ENCODE peak calls at places on chromosomes 4 and X, in nine cellular contexts. One of them, this sample, is unnamed.

GRCh38 chr4:147360301-147360700 is 120.6 kb upstream of the EDNRA start:
- DNase-seq in HCT116: no peak
- DNase-seq in GM23338: no peak
- DNase-seq in SK-N-SH: no peak
- DNase-seq in MM.1S: no peak
- DNase-seq in GM23248: peak
- DNase-seq in PC-3: peak
- DNase-seq in neural progenitor cell: no peak
- DNase-seq in OCI-LY7: no peak
- DNase-seq in this sample: peak

GRCh38 chrX:22800806-22801205 is 199.0 kb upstream of the DDX53 start:
- DNase-seq in HCT116: no peak
- DNase-seq in PC-3: peak
- DNase-seq in SK-N-SH: no peak
- DNase-seq in GM23248: peak
- DNase-seq in GM23338: no peak
- DNase-seq in neural progenitor cell: no peak
- DNase-seq in MM.1S: no peak
- DNase-seq in OCI-LY7: no peak
- DNase-seq in this sample: no peak

GRCh38 chr4:24912252-24913098 is at the start of gene CCDC149:
- DNase-seq in PC-3: peak
- DNase-seq in SK-N-SH: peak
- DNase-seq in neural progenitor cell: peak
- DNase-seq in MM.1S: peak
- DNase-seq in HCT116: peak
- DNase-seq in GM23248: peak
- DNase-seq in GM23338: peak
- DNase-seq in OCI-LY7: no peak
- DNase-seq in this sample: peak

GRCh38 chrX:152897216-152898144 is at the start of gene ZNF185:
- DNase-seq in OCI-LY7: no peak
- DNase-seq in GM23248: peak
- DNase-seq in neural progenitor cell: peak
- DNase-seq in PC-3: peak
- DNase-seq in MM.1S: no peak
- DNase-seq in SK-N-SH: peak
- DNase-seq in GM23338: peak
- DNase-seq in HCT116: no peak
- DNase-seq in this sample: peak

GRCh38 chrX:133391116-133391515 is 24.2 kb downstream of the GPC4 start:
- DNase-seq in GM23248: no peak
- DNase-seq in MM.1S: no peak
- DNase-seq in OCI-LY7: no peak
- DNase-seq in GM23338: no peak
- DNase-seq in HCT116: no peak
- DNase-seq in SK-N-SH: no peak
- DNase-seq in PC-3: no peak
- DNase-seq in neural progenitor cell: no peak
- DNase-seq in this sample: no peak

GRCh38 chr4:103719320-103720204 is at the start of gene TACR3:
- DNase-seq in MM.1S: no peak
- DNase-seq in neural progenitor cell: peak
- DNase-seq in HCT116: no peak
- DNase-seq in SK-N-SH: peak
- DNase-seq in GM23338: peak
- DNase-seq in OCI-LY7: no peak
- DNase-seq in GM23248: peak
- DNase-seq in PC-3: no peak
- DNase-seq in this sample: peak

GRCh38 chr4:108335081-108335480 is 166.3 kb upstream of the LEF1 start:
- DNase-seq in HCT116: no peak
- DNase-seq in neural progenitor cell: peak
- DNase-seq in PC-3: no peak
- DNase-seq in MM.1S: no peak
- DNase-seq in SK-N-SH: no peak
- DNase-seq in GM23338: no peak
- DNase-seq in OCI-LY7: no peak
- DNase-seq in GM23248: no peak
- DNase-seq in this sample: no peak

GRCh38 chr4:144820115-144820514 is 174.2 kb downstream of the HHIP start:
- DNase-seq in HCT116: no peak
- DNase-seq in SK-N-SH: no peak
- DNase-seq in OCI-LY7: no peak
- DNase-seq in PC-3: no peak
- DNase-seq in neural progenitor cell: no peak
- DNase-seq in GM23338: no peak
- DNase-seq in MM.1S: no peak
- DNase-seq in GM23248: peak
- DNase-seq in this sample: no peak

GRCh38 chr4:120839624-120839973 is 82.9 kb downstream of the PRDM5 start:
- DNase-seq in MM.1S: no peak
- DNase-seq in SK-N-SH: no peak
- DNase-seq in PC-3: no peak
- DNase-seq in OCI-LY7: no peak
- DNase-seq in neural progenitor cell: no peak
- DNase-seq in HCT116: no peak
- DNase-seq in GM23248: no peak
- DNase-seq in GM23338: no peak
- DNase-seq in this sample: no peak

GRCh38 chr4:83282049-83282535 is 2.5 kb downstream of the COQ2 start:
- DNase-seq in HCT116: peak
- DNase-seq in OCI-LY7: peak
- DNase-seq in PC-3: peak
- DNase-seq in MM.1S: peak
- DNase-seq in GM23248: peak
- DNase-seq in SK-N-SH: peak
- DNase-seq in neural progenitor cell: peak
- DNase-seq in GM23338: peak
- DNase-seq in this sample: peak

GRCh38 chr4:81319657-81320056 is 104.6 kb upstream of the PRKG2 start:
- DNase-seq in SK-N-SH: no peak
- DNase-seq in GM23338: no peak
- DNase-seq in neural progenitor cell: no peak
- DNase-seq in OCI-LY7: no peak
- DNase-seq in GM23248: no peak
- DNase-seq in HCT116: no peak
- DNase-seq in MM.1S: no peak
- DNase-seq in PC-3: no peak
- DNase-seq in this sample: peak

GRCh38 chrX:54043696-54044125 is 562 bp downstream of the PHF8 start:
- DNase-seq in PC-3: peak
- DNase-seq in OCI-LY7: peak
- DNase-seq in GM23248: peak
- DNase-seq in MM.1S: peak
- DNase-seq in HCT116: no peak
- DNase-seq in neural progenitor cell: peak
- DNase-seq in SK-N-SH: peak
- DNase-seq in GM23338: peak
- DNase-seq in this sample: peak

GRCh38 chr4:2795558-2796260 is 2.8 kb downstream of the SH3BP2 start:
- DNase-seq in MM.1S: no peak
- DNase-seq in HCT116: no peak
- DNase-seq in neural progenitor cell: peak
- DNase-seq in GM23248: no peak
- DNase-seq in SK-N-SH: peak
- DNase-seq in PC-3: no peak
- DNase-seq in GM23338: no peak
- DNase-seq in OCI-LY7: no peak
- DNase-seq in this sample: peak

GRCh38 chr4:147247577-147247976 is 233.3 kb upstream of the EDNRA start:
- DNase-seq in GM23248: no peak
- DNase-seq in GM23338: peak
- DNase-seq in MM.1S: no peak
- DNase-seq in PC-3: peak
- DNase-seq in HCT116: no peak
- DNase-seq in SK-N-SH: no peak
- DNase-seq in OCI-LY7: no peak
- DNase-seq in neural progenitor cell: no peak
- DNase-seq in this sample: peak

GRCh38 chr4:123856689-123857545 is 460.3 kb downstream of the SPRY1 start:
- DNase-seq in HCT116: no peak
- DNase-seq in PC-3: peak
- DNase-seq in SK-N-SH: peak
- DNase-seq in OCI-LY7: no peak
- DNase-seq in neural progenitor cell: peak
- DNase-seq in GM23338: peak
- DNase-seq in GM23248: peak
- DNase-seq in MM.1S: no peak
- DNase-seq in this sample: peak

GRCh38 chr4:184481544-184481943 is 7.2 kb upstream of the IRF2 start:
- DNase-seq in GM23248: no peak
- DNase-seq in MM.1S: no peak
- DNase-seq in HCT116: no peak
- DNase-seq in GM23338: no peak
- DNase-seq in neural progenitor cell: no peak
- DNase-seq in SK-N-SH: no peak
- DNase-seq in PC-3: no peak
- DNase-seq in OCI-LY7: no peak
- DNase-seq in this sample: no peak

GRCh38 chrX:11792461-11793421 is 34.7 kb downstream of the MSL3 start:
- DNase-seq in GM23248: no peak
- DNase-seq in SK-N-SH: no peak
- DNase-seq in HCT116: no peak
- DNase-seq in neural progenitor cell: no peak
- DNase-seq in MM.1S: peak
- DNase-seq in OCI-LY7: peak
- DNase-seq in PC-3: peak
- DNase-seq in GM23338: no peak
- DNase-seq in this sample: no peak

GRCh38 chr4:27463816-27464215 is 603.2 kb downstream of the STIM2 start:
- DNase-seq in SK-N-SH: no peak
- DNase-seq in neural progenitor cell: no peak
- DNase-seq in MM.1S: no peak
- DNase-seq in GM23338: no peak
- DNase-seq in GM23248: peak
- DNase-seq in PC-3: peak
- DNase-seq in OCI-LY7: no peak
- DNase-seq in HCT116: peak
- DNase-seq in this sample: no peak

GRCh38 chr4:87811977-87812376 is 12.6 kb downstream of the IBSP start:
- DNase-seq in PC-3: peak
- DNase-seq in HCT116: no peak
- DNase-seq in SK-N-SH: no peak
- DNase-seq in neural progenitor cell: no peak
- DNase-seq in GM23248: no peak
- DNase-seq in OCI-LY7: no peak
- DNase-seq in MM.1S: no peak
- DNase-seq in GM23338: no peak
- DNase-seq in this sample: no peak
- TF ChIP-seq EZH2phosphoT487 in PC-3: no peak
- TF ChIP-seq EZH2phosphoT487 in HCT116: no peak
- TF ChIP-seq EZH2phosphoT487 in SK-N-SH: no peak
- TF ChIP-seq EZH2phosphoT487 in neural progenitor cell: no peak
- TF ChIP-seq EZH2phosphoT487 in GM23248: no peak
- TF ChIP-seq EZH2phosphoT487 in OCI-LY7: no peak
- TF ChIP-seq EZH2phosphoT487 in MM.1S: no peak
- TF ChIP-seq EZH2phosphoT487 in GM23338: no peak
- TF ChIP-seq EZH2phosphoT487 in this sample: no peak

GRCh38 chr4:60884545-60884944 is 315.6 kb upstream of the ADGRL3 start:
- DNase-seq in PC-3: no peak
- DNase-seq in OCI-LY7: no peak
- DNase-seq in neural progenitor cell: no peak
- DNase-seq in GM23248: no peak
- DNase-seq in SK-N-SH: no peak
- DNase-seq in HCT116: no peak
- DNase-seq in GM23338: no peak
- DNase-seq in MM.1S: no peak
- DNase-seq in this sample: no peak
- TF ChIP-seq EZH2phosphoT487 in PC-3: no peak
- TF ChIP-seq EZH2phosphoT487 in OCI-LY7: no peak
- TF ChIP-seq EZH2phosphoT487 in neural progenitor cell: no peak
- TF ChIP-seq EZH2phosphoT487 in GM23248: no peak
- TF ChIP-seq EZH2phosphoT487 in SK-N-SH: no peak
- TF ChIP-seq EZH2phosphoT487 in HCT116: no peak
- TF ChIP-seq EZH2phosphoT487 in GM23338: no peak
- TF ChIP-seq EZH2phosphoT487 in MM.1S: no peak
- TF ChIP-seq EZH2phosphoT487 in this sample: no peak

GRCh38 chr4:38266616-38267015 is 306.4 kb downstream of the PTTG2 start:
- DNase-seq in GM23338: no peak
- DNase-seq in HCT116: peak
- DNase-seq in OCI-LY7: no peak
- DNase-seq in PC-3: peak
- DNase-seq in neural progenitor cell: no peak
- DNase-seq in SK-N-SH: no peak
- DNase-seq in GM23248: peak
- DNase-seq in MM.1S: no peak
- DNase-seq in this sample: peak
- TF ChIP-seq EZH2phosphoT487 in GM23338: no peak
- TF ChIP-seq EZH2phosphoT487 in HCT116: no peak
- TF ChIP-seq EZH2phosphoT487 in OCI-LY7: no peak
- TF ChIP-seq EZH2phosphoT487 in PC-3: no peak
- TF ChIP-seq EZH2phosphoT487 in neural progenitor cell: no peak
- TF ChIP-seq EZH2phosphoT487 in SK-N-SH: no peak
- TF ChIP-seq EZH2phosphoT487 in GM23248: no peak
- TF ChIP-seq EZH2phosphoT487 in MM.1S: no peak
- TF ChIP-seq EZH2phosphoT487 in this sample: no peak

GRCh38 chrX:136211766-136212556 is 39.2 kb downstream of the MAP7D3 start:
- DNase-seq in GM23338: no peak
- DNase-seq in HCT116: no peak
- DNase-seq in neural progenitor cell: no peak
- DNase-seq in OCI-LY7: no peak
- DNase-seq in SK-N-SH: no peak
- DNase-seq in PC-3: no peak
- DNase-seq in MM.1S: no peak
- DNase-seq in GM23248: no peak
- DNase-seq in this sample: no peak

GRCh38 chrX:136212557-136213111 is 38.6 kb downstream of the MAP7D3 start:
- DNase-seq in PC-3: no peak
- DNase-seq in OCI-LY7: no peak
- DNase-seq in MM.1S: no peak
- DNase-seq in GM23248: no peak
- DNase-seq in neural progenitor cell: no peak
- DNase-seq in SK-N-SH: no peak
- DNase-seq in GM23338: no peak
- DNase-seq in HCT116: no peak
- DNase-seq in this sample: no peak

GRCh38 chrX:136215559-136215958 is 35.6 kb downstream of the MAP7D3 start:
- DNase-seq in MM.1S: no peak
- DNase-seq in GM23248: peak
- DNase-seq in PC-3: peak
- DNase-seq in OCI-LY7: no peak
- DNase-seq in GM23338: no peak
- DNase-seq in SK-N-SH: no peak
- DNase-seq in neural progenitor cell: no peak
- DNase-seq in HCT116: no peak
- DNase-seq in this sample: no peak

GRCh38 chrX:136210806-136211205 is 40.4 kb downstream of the MAP7D3 start:
- DNase-seq in neural progenitor cell: no peak
- DNase-seq in HCT116: no peak
- DNase-seq in MM.1S: no peak
- DNase-seq in GM23338: no peak
- DNase-seq in PC-3: no peak
- DNase-seq in GM23248: no peak
- DNase-seq in OCI-LY7: no peak
- DNase-seq in SK-N-SH: no peak
- DNase-seq in this sample: no peak

DNA sequence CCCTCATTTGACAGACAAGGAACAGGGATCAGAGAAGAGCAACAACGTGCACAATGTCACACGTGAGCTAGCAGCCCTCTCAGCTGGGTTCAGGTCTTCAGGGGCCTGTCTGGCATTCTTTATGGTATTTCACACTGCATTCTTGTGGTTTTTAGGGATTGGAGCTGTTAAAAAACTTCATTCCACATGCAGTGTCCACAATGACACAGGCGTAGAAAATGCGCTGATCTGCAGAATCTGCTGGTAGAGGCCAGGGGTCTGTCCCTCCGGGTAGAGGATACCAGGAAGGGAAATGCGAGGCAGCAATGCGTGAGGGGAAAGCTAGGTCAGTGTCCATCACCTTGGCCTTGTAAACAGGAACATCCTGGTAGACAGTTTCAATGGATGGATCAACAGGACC is 36.6 kb downstream of the MAP7D3 start:
- DNase-seq in MM.1S: no peak
- DNase-seq in PC-3: peak
- DNase-seq in OCI-LY7: no peak
- DNase-seq in GM23248: peak
- DNase-seq in GM23338: no peak
- DNase-seq in neural progenitor cell: no peak
- DNase-seq in HCT116: no peak
- DNase-seq in SK-N-SH: no peak
- DNase-seq in this sample: peak
- TF ChIP-seq EZH2phosphoT487 in MM.1S: no peak
- TF ChIP-seq EZH2phosphoT487 in PC-3: no peak
- TF ChIP-seq EZH2phosphoT487 in OCI-LY7: no peak
- TF ChIP-seq EZH2phosphoT487 in GM23248: no peak
- TF ChIP-seq EZH2phosphoT487 in GM23338: no peak
- TF ChIP-seq EZH2phosphoT487 in neural progenitor cell: no peak
- TF ChIP-seq EZH2phosphoT487 in HCT116: no peak
- TF ChIP-seq EZH2phosphoT487 in SK-N-SH: no peak
- TF ChIP-seq EZH2phosphoT487 in this sample: no peak

This sample was measured in hepatocyte.